ENCODE peak calls at places on chromosomes 3 and 15, in four cellular contexts. I, Z, V and N are unnamed samples.

GRCh38 chr3:99843590-99844260 is 26.1 kb downstream of the CMSS1 start:
- DNase-seq in I (no peak), Z (no peak), V (no peak), N (no peak)

GRCh38 chr3:183328823-183329222 is 75.8 kb downstream of the B3GNT5 start:
- DNase-seq in I (no peak), Z (no peak), V (no peak), N (no peak)

GRCh38 chr15:77057650-77058049 is 13.3 kb downstream of the TSPAN3 start:
- DNase-seq in Z (no peak), V (no peak), I (no peak), N (no peak)

GRCh38 chr15:25730918-25731317 is 132.2 kb downstream of the ATP10A start:
- DNase-seq in Z (no peak), V (no peak), I (no peak), N (no peak)

GRCh38 chr3:52119826-52120225 is 34.4 kb downstream of the POC1A start:
- DNase-seq in I (no peak), V (no peak), Z (no peak), N (no peak)

GRCh38 chr3:11803977-11804903 is 42.4 kb downstream of the TAMM41 start:
- DNase-seq in Z (no peak), V (peak), I (peak), N (peak)

GRCh38 chr3:83224101-83224868 is 1462.8 kb upstream of the GBE1 start:
- DNase-seq in Z (no peak), I (no peak), V (no peak), N (no peak)

GRCh38 chr3:55091381-55092225 is 163.7 kb upstream of the LRTM1 start:
- DNase-seq in I (no peak), V (no peak), Z (no peak), N (no peak)

GRCh38 chr3:40336511-40337135 is 27.1 kb downstream of the EIF1B start:
- DNase-seq in V (no peak), I (no peak), Z (no peak), N (no peak)

GRCh38 chr3:106821801-106822200 is 555.4 kb upstream of the CCDC54 start:
- DNase-seq in Z (no peak), V (no peak), I (no peak), N (no peak)

GRCh38 chr3:81723732-81724313 is 37.6 kb downstream of the GBE1 start:
- DNase-seq in Z (no peak), I (no peak), V (no peak), N (no peak)

GRCh38 chr15:64019764-64020163 is 26.5 kb downstream of the DAPK2 start:
- DNase-seq in I (no peak), V (no peak), Z (no peak), N (peak)

GRCh38 chr15:71304681-71305080 is 189.4 kb downstream of the THSD4 start:
- DNase-seq in Z (no peak), I (no peak), V (no peak), N (no peak)

GRCh38 chr15:85622432-85622831 is 172.3 kb downstream of the KLHL25 start:
- DNase-seq in I (no peak), Z (no peak), V (no peak), N (no peak)

GRCh38 chr3:197335428-197336132 is 37.2 kb upstream of the DLG1 start:
- DNase-seq in V (no peak), Z (no peak), I (no peak), N (no peak)

GRCh38 chr3:146968204-146968651 is 363.1 kb upstream of the PLSCR5 start:
- DNase-seq in Z (no peak), I (no peak), V (no peak), N (no peak)

GRCh38 chr3:133404925-133405324 is 5.1 kb downstream of the BFSP2 start:
- DNase-seq in V (no peak), Z (no peak), I (no peak), N (no peak)

GRCh38 chr15:77642793-77643430 is 10.2 kb upstream of the LINGO1 start:
- DNase-seq in Z (no peak), I (no peak), V (no peak), N (no peak)

GRCh38 chr3:108391917-108392585 is 95.7 kb downstream of the HHLA2 start:
- DNase-seq in V (no peak), I (no peak), Z (no peak), N (no peak)

GRCh38 chr15:69219690-69220089 is 59.3 kb downstream of the GLCE start:
- DNase-seq in I (no peak), Z (no peak), V (no peak), N (no peak)

GRCh38 chr3:101133638-101134037 is 140.4 kb upstream of the ABI3BP start:
- DNase-seq in Z (no peak), I (no peak), V (no peak), N (peak)

GRCh38 chr3:73733796-73734195 is 109.1 kb upstream of the PDZRN3 start:
- DNase-seq in Z (no peak), V (no peak), I (no peak), N (no peak)

GRCh38 chr3:50218448-50218847 is 13.4 kb downstream of the SLC38A3 start:
- DNase-seq in Z (no peak), V (no peak), I (no peak), N (no peak)

GRCh38 chr3:114565201-114565600 is 271.4 kb downstream of the TIGIT start:
- DNase-seq in Z (no peak), I (no peak), V (no peak), N (no peak)

GRCh38 chr3:37946531-37946889 is 44.1 kb upstream of the VILL start:
- DNase-seq in I (no peak), Z (no peak), V (no peak), N (no peak)